ENCODE peak calls at places on chromosomes 11 and 22, in ten cellular contexts. C, Y, G, O, Q, I, X, R, N and W are unnamed samples.

GRCh38 chr11:6856871-6857270 is 6.0 kb upstream of the OR10A2 start:
- DNase-seq in C (no peak), Y (peak; percentile 51), G (peak; percentile 54), O (no peak), Q (no peak), I (no peak), X (no peak), R (no peak), N (no peak), W (peak; percentile 77)

GRCh38 chr11:35418282-35418846 is 994 bp downstream of the SLC1A2 start:
- DNase-seq in C (peak; percentile 53), Y (no peak), G (no peak), O (peak; percentile 80), Q (no peak), I (no peak), X (no peak), R (peak; percentile 70), N (no peak), W (peak; percentile 13)

GRCh38 chr11:130796828-130797227 is 119.5 kb downstream of the SNX19 start:
- DNase-seq in C (no peak), Y (no peak), G (no peak), O (no peak), Q (no peak), I (no peak), X (no peak), R (no peak), N (no peak), W (no peak)

GRCh38 chr11:125987066-125987641 is 41.3 kb downstream of the VSIG10L2 start:
- DNase-seq in C (no peak), Y (no peak), G (no peak), O (no peak), Q (no peak), I (no peak), X (no peak), R (no peak), N (no peak), W (no peak)

GRCh38 chr11:2397005-2397404 is 3.5 kb upstream of the TSSC4 start:
- DNase-seq in C (no peak), Y (no peak), G (no peak), O (no peak), Q (no peak), I (no peak), X (no peak), R (no peak), N (no peak), W (no peak)

GRCh38 chr11:112499908-112500204 is 239.2 kb upstream of the PLET1 start:
- DNase-seq in C (no peak), Y (no peak), G (no peak), O (peak; percentile 12), Q (no peak), I (no peak), X (no peak), R (no peak), N (no peak), W (no peak)

GRCh38 chr22:37063436-37064420 is 12.2 kb downstream of the KCTD17 start:
- DNase-seq in C (no peak), Y (no peak), G (no peak), O (no peak), Q (no peak), I (no peak), X (peak; percentile 63), R (peak; percentile 64), N (no peak), W (no peak)

GRCh38 chr11:13701506-13701905 is 33.0 kb downstream of the FAR1 start:
- DNase-seq in C (no peak), Y (no peak), G (no peak), O (no peak), Q (no peak), I (no peak), X (no peak), R (no peak), N (no peak), W (no peak)

GRCh38 chr11:66676931-66677598 is 622 bp downstream of the RBM4B start:
- DNase-seq in C (no peak), Y (peak; percentile 49), G (peak; percentile 13), O (no peak), Q (no peak), I (no peak), X (no peak), R (no peak), N (no peak), W (peak; percentile 7)

GRCh38 chr11:66677599-66678375 is at the start of gene RBM4B:
- DNase-seq in C (peak; percentile 98), Y (peak; percentile 99), G (peak; percentile 93), O (peak; percentile 98), Q (peak; percentile 92), I (peak; percentile 95), X (peak; percentile 97), R (peak; percentile 98), N (peak; percentile 97), W (peak; percentile 94)

GRCh38 chr11:66674964-66675602 is 2.6 kb downstream of the RBM4B start:
- DNase-seq in C (no peak), Y (no peak), G (no peak), O (no peak), Q (no peak), I (no peak), X (no peak), R (no peak), N (no peak), W (no peak)

GRCh38 chr11:66680966-66681645 is 3.4 kb upstream of the RBM4B start:
- DNase-seq in C (no peak), Y (no peak), G (no peak), O (no peak), Q (no peak), I (no peak), X (no peak), R (no peak), N (no peak), W (no peak)

GRCh38 chr11:66676279-66676919 is 1.3 kb downstream of the RBM4B start:
- DNase-seq in C (no peak), Y (no peak), G (no peak), O (no peak), Q (no peak), I (no peak), X (no peak), R (no peak), N (no peak), W (no peak)
- H3K4me3 ChIP-seq in C (no peak overlapping the region), Y (peak overlapping the region; percentile 78), G (no peak overlapping the region), O (peak overlapping the region; percentile 65), Q (peak overlapping the region; percentile 81), I (peak overlapping the region; percentile 78), X (peak overlapping the region; percentile 75), R (no peak overlapping the region), N (peak overlapping the region; percentile 78), W (peak overlapping the region; percentile 11)

DNA sequence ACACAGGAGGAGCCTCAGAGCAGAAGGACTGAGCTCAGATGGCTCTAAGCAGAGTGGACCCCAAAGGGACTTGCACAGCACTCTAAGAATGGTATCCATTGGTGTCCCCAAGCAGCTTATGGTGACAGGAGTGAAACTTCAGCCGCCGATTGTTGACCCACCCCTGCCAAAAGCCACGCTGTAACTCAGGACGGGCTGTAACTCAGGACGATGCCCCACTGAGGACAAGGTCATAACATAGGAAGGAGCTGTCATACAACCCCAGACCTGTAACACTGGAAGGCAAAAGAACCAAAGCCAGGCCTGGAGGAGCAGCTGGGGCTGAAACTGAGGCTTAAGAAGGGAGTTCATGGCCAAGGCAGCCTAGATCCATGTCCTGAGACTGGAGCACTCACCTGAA is 14.2 kb downstream of the CD59 start:
- DNase-seq in C (no peak), Y (peak; percentile 28), G (no peak), O (no peak), Q (no peak), I (no peak), X (no peak), R (no peak), N (no peak), W (no peak)
- H3K4me3 ChIP-seq in C (no peak overlapping the region), Y (peak overlapping the region; percentile 2), G (no peak overlapping the region), O (no peak overlapping the region), Q (no peak overlapping the region), I (no peak overlapping the region), X (no peak overlapping the region), R (no peak overlapping the region), N (no peak overlapping the region), W (no peak overlapping the region)

GRCh38 chr11:118410055-118410745 is 8.8 kb downstream of the ATP5MG start:
- DNase-seq in C (no peak), Y (no peak), G (no peak), O (no peak), Q (no peak), I (no peak), X (no peak), R (no peak), N (no peak), W (no peak)
- H3K4me3 ChIP-seq in C (no peak overlapping the region), Y (no peak overlapping the region), G (no peak overlapping the region), O (no peak overlapping the region), Q (no peak overlapping the region), I (no peak overlapping the region), X (no peak overlapping the region), R (no peak overlapping the region), N (no peak overlapping the region), W (no peak overlapping the region)

GRCh38 chr11:72006309-72007088 is 7.8 kb downstream of the IL18BP start:
- DNase-seq in C (no peak), Y (no peak), G (no peak), O (no peak), Q (no peak), I (no peak), X (no peak), R (no peak), N (no peak), W (no peak)

GRCh38 chr11:72004515-72005346 is 6.0 kb downstream of the IL18BP start:
- DNase-seq in C (no peak), Y (no peak), G (no peak), O (no peak), Q (no peak), I (no peak), X (no peak), R (no peak), N (no peak), W (no peak)

GRCh38 chr11:72007089-72007476 is 8.4 kb downstream of the IL18BP start:
- DNase-seq in C (no peak), Y (no peak), G (no peak), O (no peak), Q (no peak), I (no peak), X (no peak), R (no peak), N (no peak), W (no peak)

GRCh38 chr11:72003776-72004171 is 5.1 kb downstream of the IL18BP start:
- DNase-seq in C (no peak), Y (no peak), G (no peak), O (no peak), Q (no peak), I (no peak), X (no peak), R (no peak), N (no peak), W (no peak)

DNA sequence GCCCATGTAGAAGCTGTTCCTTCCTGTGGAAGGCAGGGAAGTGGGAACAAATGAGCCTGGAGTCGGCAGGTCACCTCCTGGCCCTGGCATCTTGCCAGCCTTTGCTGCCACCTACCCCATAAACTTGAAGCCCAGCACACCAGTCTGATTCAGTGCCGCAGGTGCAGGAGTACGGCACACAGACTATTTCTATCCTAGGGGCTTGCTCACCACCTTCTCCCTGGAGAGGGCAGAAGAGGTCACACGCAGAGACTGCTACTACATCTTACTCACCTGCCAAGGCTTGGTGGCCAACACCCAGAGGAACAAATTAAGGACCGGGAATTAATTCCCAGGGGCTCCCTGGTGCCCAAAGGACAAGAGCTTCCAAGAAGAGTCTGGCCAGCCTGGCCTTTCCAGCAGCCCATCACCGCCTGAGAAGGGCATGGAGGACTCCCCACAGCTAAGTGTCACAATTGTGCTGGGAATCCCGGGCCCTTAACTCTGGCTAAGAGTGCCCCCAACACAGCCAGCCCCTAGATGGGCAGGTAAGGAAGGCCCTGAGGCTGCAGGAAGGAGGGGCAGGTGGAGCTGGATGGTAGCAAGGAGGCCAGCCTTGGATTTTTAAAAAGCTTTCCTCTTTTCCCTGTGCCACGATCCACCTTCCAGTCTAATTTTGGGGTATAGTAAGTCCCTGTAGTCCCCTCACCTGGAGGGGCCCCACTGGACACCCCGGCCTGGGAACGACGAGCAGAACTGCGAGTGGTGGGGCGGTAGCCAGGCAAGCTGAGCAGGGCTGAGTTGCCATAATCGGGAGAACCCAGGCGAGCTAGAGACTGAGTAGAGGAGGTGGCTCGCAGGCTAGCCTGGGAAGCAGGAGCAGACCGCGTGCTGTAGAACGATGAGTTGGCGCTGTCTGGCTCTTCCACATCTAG is 6.9 kb downstream of the IL18BP start:
- DNase-seq in C (no peak), Y (no peak), G (no peak), O (no peak), Q (no peak), I (no peak), X (no peak), R (no peak), N (no peak), W (no peak)
- H3K4me3 ChIP-seq in C (no peak overlapping the region), Y (no peak overlapping the region), G (no peak overlapping the region), O (no peak overlapping the region), Q (no peak overlapping the region), I (no peak overlapping the region), X (no peak overlapping the region), R (no peak overlapping the region), N (no peak overlapping the region), W (no peak overlapping the region)